ENCODE peak calls at places on chromosomes 5 and 9, in six cellular contexts. B, Y, J, Z, N and F are unnamed samples.

GRCh38 chr9:104923289-104923688 is 4.7 kb downstream of the ABCA1 start:
- DNase-seq in Z (no peak), N (no peak), B (no peak), Y (no peak), J (peak; percentile 92), F (no peak)

GRCh38 chr5:88679638-88680037 is 203.3 kb downstream of the MEF2C start:
- DNase-seq in Z (no peak), N (no peak), J (no peak), B (no peak), Y (no peak), F (no peak)

GRCh38 chr5:65209341-65209740 is 272.4 kb downstream of the ADAMTS6 start:
- DNase-seq in J (peak; percentile 96), Y (no peak), Z (no peak), B (no peak), N (no peak), F (no peak)

GRCh38 chr9:14424323-14424722 is 110.4 kb upstream of the NFIB start:
- DNase-seq in N (no peak), Z (no peak), B (no peak), J (no peak), Y (peak; percentile 27), F (no peak)

GRCh38 chr5:76401801-76402250 is 1.3 kb upstream of the IQGAP2 start:
- DNase-seq in J (no peak), N (no peak), B (no peak), Z (no peak), Y (no peak), F (no peak)

GRCh38 chr5:143182901-143183820 is 220.3 kb downstream of the NR3C1 start:
- DNase-seq in Z (no peak), Y (no peak), J (peak; percentile 48), B (no peak), N (no peak), F (peak; percentile 38)

GRCh38 chr5:135332519-135333150 is 66.4 kb downstream of the MACROH2A1 start:
- DNase-seq in Y (no peak), J (peak; percentile 77), B (no peak), N (no peak), Z (peak; percentile 49), F (no peak)

GRCh38 chr9:97905228-97905627 is 17.1 kb downstream of the TRMO start:
- DNase-seq in N (no peak), J (no peak), B (no peak), Y (no peak), Z (no peak), F (no peak)

GRCh38 chr5:42810905-42811590 is 644 bp downstream of the SELENOP start:
- DNase-seq in Y (no peak), B (no peak), Z (no peak), N (no peak), J (no peak), F (no peak)

GRCh38 chr5:42813533-42813932 is 1.8 kb upstream of the SELENOP start:
- DNase-seq in Z (no peak), Y (peak; percentile 5), N (no peak), B (no peak), J (no peak), F (peak; percentile 33)

GRCh38 chr5:42812620-42813019 is 928 bp upstream of the SELENOP start:
- DNase-seq in J (no peak), B (no peak), N (no peak), Z (no peak), Y (no peak), F (no peak)

GRCh38 chr5:42808888-42809611 is 2.6 kb downstream of the SELENOP start:
- DNase-seq in B (no peak), Y (no peak), N (no peak), Z (no peak), J (no peak), F (no peak)

DNA sequence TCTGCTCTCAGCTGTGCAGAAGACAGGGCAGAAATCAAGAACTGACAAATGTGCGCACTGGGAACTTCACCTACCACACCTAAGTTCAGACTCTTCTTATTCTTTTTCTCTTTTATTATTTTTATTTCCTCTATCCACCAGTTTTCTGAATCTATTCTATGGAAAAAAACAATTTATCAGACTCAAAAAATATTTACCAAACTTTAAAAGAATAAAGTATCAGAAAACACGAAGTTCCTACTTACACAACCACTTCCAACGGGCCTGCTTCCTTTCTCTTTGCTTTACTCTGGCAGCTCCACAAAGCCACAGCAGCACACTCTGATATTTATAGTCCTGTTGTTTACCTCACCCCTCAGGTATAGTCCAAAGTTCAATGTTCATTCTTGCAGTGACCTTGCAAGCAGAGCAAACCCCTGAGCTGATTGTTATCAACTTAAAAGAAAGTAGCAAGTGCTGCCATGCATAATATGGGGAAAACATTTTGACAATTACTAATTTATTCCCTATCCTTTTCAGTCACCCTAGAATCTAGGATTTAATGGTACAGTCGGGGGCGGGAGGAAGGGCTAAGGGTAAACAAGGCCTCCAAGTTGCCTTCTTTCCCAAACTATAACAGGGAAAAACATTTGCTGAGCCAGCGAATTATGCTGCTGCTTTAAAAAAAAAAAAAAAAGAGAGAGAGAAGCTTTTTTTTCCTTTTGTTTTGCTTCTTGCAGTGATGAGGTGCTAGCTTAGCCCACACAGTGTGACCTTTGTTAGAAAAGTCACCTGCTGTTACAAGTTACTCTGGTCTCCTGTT is at the start of gene SELENOP:
- DNase-seq in J (no peak), B (no peak), Y (peak; percentile 54), N (peak; percentile 84), Z (peak; percentile 24), F (peak; percentile 79)
- TF ChIP-seq POLR2A in J (no peak), B (no peak), Y (peak; percentile 89), N (peak; percentile 62), Z (no peak), F (peak; percentile 90)

GRCh38 chr5:177154003-177154643 is 20.6 kb downstream of the NSD1 start:
- DNase-seq in Z (no peak), N (no peak), J (peak; percentile 36), Y (no peak), B (no peak), F (no peak)
- H3K36me3 ChIP-seq in Z (peaks cover 7% of the 10 kb centered on the region), N (peaks cover 43% of the 10 kb centered on the region), J (peaks cover 15% of the 10 kb centered on the region), Y (peaks cover 7% of the 10 kb centered on the region), B (peaks cover 24% of the 10 kb centered on the region), F (peaks cover 35% of the 10 kb centered on the region)

GRCh38 chr9:100167912-100168775 is 69.1 kb downstream of the INVS start:
- DNase-seq in B (no peak), Z (no peak), Y (no peak), J (peak; percentile 27), N (no peak), F (no peak)
- TF ChIP-seq CTCF in B (no peak), Z (no peak), Y (no peak), J (no peak), N (no peak), F (no peak)

GRCh38 chr5:149143470-149143869 is 2.2 kb downstream of the ABLIM3 start:
- DNase-seq in Z (no peak), Y (no peak), N (no peak), B (no peak), J (peak; percentile 81), F (no peak)
- TF ChIP-seq POLR2A in Z (no peak), Y (no peak), N (no peak), B (no peak), J (peak; percentile 41), F (no peak)

GRCh38 chr9:68730570-68731227 is 25.7 kb downstream of the PIP5K1B start:
- DNase-seq in B (no peak), N (no peak), Y (no peak), J (no peak), Z (no peak), F (no peak)
- H3K36me3 ChIP-seq in B (no peaks in the 10 kb centered on the region), N (no peaks in the 10 kb centered on the region), Y (no peaks in the 10 kb centered on the region), J (no peaks in the 10 kb centered on the region), Z (no peaks in the 10 kb centered on the region), F (no peaks in the 10 kb centered on the region)

GRCh38 chr5:52961238-52961637 is 27.9 kb upstream of the ITGA2 start:
- DNase-seq in Z (no peak), N (no peak), J (no peak), Y (peak; percentile 8), B (no peak), F (peak; percentile 18)

GRCh38 chr5:52963636-52964035 is 25.5 kb upstream of the ITGA2 start:
- DNase-seq in Y (no peak), J (no peak), N (no peak), B (no peak), Z (no peak), F (no peak)

DNA sequence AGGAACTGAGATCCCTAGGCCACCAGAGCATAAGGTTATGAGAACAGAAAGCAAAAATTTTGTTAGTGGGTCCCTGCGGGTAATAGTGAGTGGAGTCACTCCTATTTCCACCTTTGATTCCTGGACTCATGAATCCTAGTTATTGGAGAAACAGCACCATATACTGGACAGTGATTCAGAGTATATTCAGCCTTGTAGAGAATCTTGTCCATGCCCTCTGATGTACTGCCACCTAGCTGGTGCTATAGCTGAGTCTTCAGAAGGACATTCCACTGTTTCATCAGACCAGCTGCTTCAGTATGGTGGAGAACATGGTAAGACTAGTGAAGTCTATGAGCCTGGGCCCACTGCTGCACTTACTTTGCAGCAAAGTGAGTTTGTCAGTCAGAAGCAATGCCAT is 25.0 kb upstream of the ITGA2 start:
- DNase-seq in Y (no peak), N (no peak), Z (no peak), J (peak; percentile 17), B (no peak), F (no peak)
- TF ChIP-seq CTCF in Y (no peak), N (no peak), Z (peak; percentile 25), J (peak; percentile 14), B (no peak), F (no peak)

DNA sequence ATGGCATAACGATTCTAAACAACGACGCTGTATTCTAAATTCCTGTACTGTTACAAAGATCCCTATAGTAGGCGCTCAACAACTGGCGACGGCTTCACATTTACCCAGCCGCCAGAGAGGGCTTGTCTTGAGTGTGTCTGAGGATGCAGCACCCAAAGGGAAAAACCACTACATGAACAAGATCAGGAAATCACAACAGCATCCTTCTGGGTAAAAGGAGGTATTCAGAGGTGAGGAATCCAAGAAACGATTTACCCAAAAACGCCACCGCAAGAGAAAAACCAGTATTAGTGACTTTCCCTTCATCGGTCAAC is 711 bp downstream of the TTC33 start:
- DNase-seq in B (no peak), Z (peak; percentile 59), J (peak; percentile 81), Y (peak; percentile 70), N (peak; percentile 76), F (peak; percentile 66)
- TF ChIP-seq POLR2A in B (no peak), Z (no peak), J (peak; percentile 65), Y (no peak), N (no peak), F (no peak)

GRCh38 chr9:36929350-36929675 is 104.8 kb downstream of the PAX5 start:
- DNase-seq in J (no peak), N (no peak), Y (no peak), B (peak; percentile 60), Z (no peak), F (no peak)
- H3K36me3 ChIP-seq in J (no peaks in the 10 kb centered on the region), N (no peaks in the 10 kb centered on the region), Y (no peaks in the 10 kb centered on the region), B (no peaks in the 10 kb centered on the region), Z (no peaks in the 10 kb centered on the region), F (no peaks in the 10 kb centered on the region)

GRCh38 chr5:157303667-157304327 is 37.9 kb downstream of the CYFIP2 start:
- DNase-seq in N (no peak), Z (no peak), Y (peak; percentile 32), J (no peak), B (no peak), F (peak; percentile 61)
- TF ChIP-seq CTCF in N (no peak), Z (peak; percentile 50), Y (no peak), J (peak; percentile 8), B (no peak), F (peak; percentile 43)